ENCODE peak calls at places on chromosomes 4 and X, in six cellular contexts. One of them, this sample, is unnamed.
A peak's percentile ranks its signal among the peaks of the same experiment; 100 is the strongest.

GRCh38 chrX:149286940-149287349 is 218.2 kb downstream of the IDS start:
- DNase-seq in heart left ventricle: no peak
- DNase-seq in transverse colon: peak; percentile 19
- DNase-seq in stomach: peak; percentile 44
- DNase-seq in Peyer's patch: peak; percentile 63
- DNase-seq in suprapubic skin: no peak
- DNase-seq in this sample: peak; percentile 23

GRCh38 chr4:185112104-185112503 is 31.0 kb upstream of the SLC25A4 start:
- DNase-seq in suprapubic skin: no peak
- DNase-seq in transverse colon: no peak
- DNase-seq in Peyer's patch: no peak
- DNase-seq in stomach: peak; percentile 58
- DNase-seq in heart left ventricle: peak; percentile 57
- DNase-seq in this sample: peak; percentile 38

GRCh38 chrX:13120017-13120416 is 75.6 kb upstream of the FAM9C start:
- DNase-seq in heart left ventricle: peak; percentile 46
- DNase-seq in suprapubic skin: no peak
- DNase-seq in stomach: peak; percentile 81
- DNase-seq in Peyer's patch: no peak
- DNase-seq in transverse colon: peak; percentile 30
- DNase-seq in this sample: peak; percentile 79

GRCh38 chr4:14386196-14386595 is 616.1 kb upstream of the CPEB2 start:
- DNase-seq in transverse colon: no peak
- DNase-seq in heart left ventricle: no peak
- DNase-seq in stomach: no peak
- DNase-seq in suprapubic skin: no peak
- DNase-seq in Peyer's patch: no peak
- DNase-seq in this sample: no peak

GRCh38 chr4:36676139-36677050 is 395.0 kb downstream of the DTHD1 start:
- DNase-seq in transverse colon: no peak
- DNase-seq in suprapubic skin: no peak
- DNase-seq in Peyer's patch: no peak
- DNase-seq in heart left ventricle: no peak
- DNase-seq in stomach: no peak
- DNase-seq in this sample: no peak

GRCh38 chr4:54230479-54231418 is 1.7 kb downstream of the PDGFRA start:
- DNase-seq in suprapubic skin: peak; percentile 74
- DNase-seq in Peyer's patch: peak; percentile 55
- DNase-seq in transverse colon: no peak
- DNase-seq in stomach: no peak
- DNase-seq in heart left ventricle: peak; percentile 74
- DNase-seq in this sample: no peak

GRCh38 chr4:141462361-141462760 is 174.0 kb upstream of the IL15 start:
- DNase-seq in transverse colon: no peak
- DNase-seq in heart left ventricle: no peak
- DNase-seq in suprapubic skin: no peak
- DNase-seq in Peyer's patch: no peak
- DNase-seq in stomach: no peak
- DNase-seq in this sample: no peak

GRCh38 chr4:67393699-67394281 is 151.5 kb downstream of the CENPC start:
- DNase-seq in suprapubic skin: no peak
- DNase-seq in heart left ventricle: no peak
- DNase-seq in transverse colon: no peak
- DNase-seq in stomach: no peak
- DNase-seq in Peyer's patch: no peak
- DNase-seq in this sample: no peak

GRCh38 chr4:150805183-150806025 is 209.7 kb downstream of the LRBA start:
- DNase-seq in heart left ventricle: no peak
- DNase-seq in Peyer's patch: no peak
- DNase-seq in suprapubic skin: no peak
- DNase-seq in stomach: no peak
- DNase-seq in transverse colon: no peak
- DNase-seq in this sample: no peak

GRCh38 chrX:25853002-25853479 is 285.1 kb upstream of the MAGEB18 start:
- DNase-seq in suprapubic skin: no peak
- DNase-seq in Peyer's patch: no peak
- DNase-seq in heart left ventricle: no peak
- DNase-seq in stomach: no peak
- DNase-seq in transverse colon: no peak
- DNase-seq in this sample: no peak
- TF ChIP-seq POLR2A in suprapubic skin: no peak
- TF ChIP-seq POLR2A in Peyer's patch: no peak
- TF ChIP-seq POLR2A in heart left ventricle: no peak
- TF ChIP-seq POLR2A in stomach: no peak
- TF ChIP-seq POLR2A in transverse colon: no peak
- TF ChIP-seq POLR2A in this sample: no peak

GRCh38 chr4:3190549-3190948 is 58.4 kb upstream of the MSANTD1 start:
- DNase-seq in transverse colon: no peak
- DNase-seq in suprapubic skin: no peak
- DNase-seq in Peyer's patch: no peak
- DNase-seq in stomach: no peak
- DNase-seq in heart left ventricle: no peak
- DNase-seq in this sample: no peak

GRCh38 chr4:3192827-3193226 is 56.1 kb upstream of the MSANTD1 start:
- DNase-seq in transverse colon: no peak
- DNase-seq in suprapubic skin: no peak
- DNase-seq in heart left ventricle: no peak
- DNase-seq in stomach: no peak
- DNase-seq in Peyer's patch: no peak
- DNase-seq in this sample: no peak

GRCh38 chr4:3196670-3197359 is 52.1 kb upstream of the MSANTD1 start:
- DNase-seq in transverse colon: no peak
- DNase-seq in suprapubic skin: peak; percentile 16
- DNase-seq in stomach: no peak
- DNase-seq in heart left ventricle: no peak
- DNase-seq in Peyer's patch: no peak
- DNase-seq in this sample: no peak

GRCh38 chr4:3192188-3192587 is 56.8 kb upstream of the MSANTD1 start:
- DNase-seq in heart left ventricle: no peak
- DNase-seq in transverse colon: no peak
- DNase-seq in suprapubic skin: no peak
- DNase-seq in stomach: no peak
- DNase-seq in Peyer's patch: no peak
- DNase-seq in this sample: no peak

DNA sequence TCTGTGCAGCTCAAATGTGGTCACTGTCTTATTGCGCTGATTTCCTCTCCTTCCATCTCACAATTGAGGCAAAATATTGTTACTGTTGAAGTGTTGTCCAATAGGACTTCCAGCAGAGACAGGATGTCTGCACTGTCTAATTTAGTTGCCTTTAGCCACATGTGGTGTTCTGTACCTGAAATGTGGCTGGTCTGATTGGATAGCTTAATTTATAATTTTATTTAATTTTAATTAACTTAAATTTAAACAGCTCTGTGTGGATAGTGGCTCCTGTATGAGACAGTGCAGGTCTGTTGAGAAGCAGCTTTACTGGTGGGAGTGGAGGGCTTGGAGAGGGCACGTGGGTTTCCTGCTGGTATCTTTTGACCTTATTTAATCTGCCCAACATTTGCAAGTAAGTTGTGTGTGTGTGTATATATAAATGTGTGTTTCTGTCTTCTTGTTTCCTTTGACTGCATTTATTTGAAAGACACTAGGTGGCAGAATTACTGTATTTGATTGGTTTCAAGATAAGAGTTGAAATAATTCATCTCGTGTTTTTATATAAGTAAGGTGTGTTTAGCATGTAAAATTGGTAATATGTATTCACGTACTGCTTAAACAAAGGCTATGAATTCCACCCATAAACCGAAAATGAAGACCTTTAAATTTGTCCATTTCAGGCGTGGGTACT is 55.3 kb upstream of the MSANTD1 start:
- DNase-seq in stomach: no peak
- DNase-seq in Peyer's patch: no peak
- DNase-seq in suprapubic skin: no peak
- DNase-seq in transverse colon: no peak
- DNase-seq in heart left ventricle: no peak
- DNase-seq in this sample: no peak
- TF ChIP-seq CTCF in stomach: no peak
- TF ChIP-seq CTCF in Peyer's patch: no peak
- TF ChIP-seq CTCF in suprapubic skin: no peak
- TF ChIP-seq CTCF in transverse colon: peak; percentile 29
- TF ChIP-seq CTCF in heart left ventricle: peak; percentile 14
- TF ChIP-seq CTCF in this sample: peak; percentile 52

GRCh38 chr4:37988670-37989069 is 28.5 kb downstream of the PTTG2 start:
- DNase-seq in suprapubic skin: no peak
- DNase-seq in transverse colon: no peak
- DNase-seq in heart left ventricle: no peak
- DNase-seq in stomach: no peak
- DNase-seq in Peyer's patch: no peak
- DNase-seq in this sample: no peak
- H3K4me3 ChIP-seq in suprapubic skin: no peak overlapping the region
- H3K4me3 ChIP-seq in transverse colon: no peak overlapping the region
- H3K4me3 ChIP-seq in heart left ventricle: no peak overlapping the region
- H3K4me3 ChIP-seq in stomach: no peak overlapping the region
- H3K4me3 ChIP-seq in Peyer's patch: no peak overlapping the region
- H3K4me3 ChIP-seq in this sample: no peak overlapping the region

GRCh38 chr4:58261526-58261925 is 1151.3 kb upstream of the IGFBP7 start:
- DNase-seq in heart left ventricle: no peak
- DNase-seq in suprapubic skin: no peak
- DNase-seq in transverse colon: no peak
- DNase-seq in stomach: no peak
- DNase-seq in Peyer's patch: no peak
- DNase-seq in this sample: no peak
- TF ChIP-seq POLR2A in heart left ventricle: no peak
- TF ChIP-seq POLR2A in suprapubic skin: no peak
- TF ChIP-seq POLR2A in transverse colon: no peak
- TF ChIP-seq POLR2A in stomach: no peak
- TF ChIP-seq POLR2A in Peyer's patch: no peak
- TF ChIP-seq POLR2A in this sample: no peak

GRCh38 chr4:8379281-8379680 is 61.2 kb downstream of the ACOX3 start:
- DNase-seq in Peyer's patch: no peak
- DNase-seq in suprapubic skin: peak; percentile 50
- DNase-seq in heart left ventricle: no peak
- DNase-seq in stomach: no peak
- DNase-seq in transverse colon: no peak
- DNase-seq in this sample: no peak
- TF ChIP-seq CTCF in Peyer's patch: no peak
- TF ChIP-seq CTCF in suprapubic skin: no peak
- TF ChIP-seq CTCF in heart left ventricle: no peak
- TF ChIP-seq CTCF in stomach: no peak
- TF ChIP-seq CTCF in transverse colon: no peak
- TF ChIP-seq CTCF in this sample: no peak

This sample was measured in body of pancreas.